ENCODE peak calls at places on chromosome 13, in four cellular contexts. One of them, this sample, is unnamed.

GRCh38 chr13:27943951-27944350 is 24.2 kb downstream of the PDX1 start:
- DNase-seq in MCF 10A: no peak
- DNase-seq in NCI-H1092: no peak
- DNase-seq in stimulated activated CD8-positive, alpha-beta memory T cell treated with anti-CD3 and anti-CD28 coated beads, Interleukin-15, amount 100 ng/mL, for 1 hour: no peak
- DNase-seq in this sample: no peak

GRCh38 chr13:102817907-102818306 is 19.0 kb downstream of the BIVM start:
- DNase-seq in NCI-H1092: no peak
- DNase-seq in MCF 10A: no peak
- DNase-seq in stimulated activated CD8-positive, alpha-beta memory T cell treated with anti-CD3 and anti-CD28 coated beads, Interleukin-15, amount 100 ng/mL, for 1 hour: no peak
- DNase-seq in this sample: no peak

GRCh38 chr13:73591861-73592260 is 533.1 kb downstream of the KLF5 start:
- DNase-seq in stimulated activated CD8-positive, alpha-beta memory T cell treated with anti-CD3 and anti-CD28 coated beads, Interleukin-15, amount 100 ng/mL, for 1 hour: no peak
- DNase-seq in MCF 10A: no peak
- DNase-seq in NCI-H1092: no peak
- DNase-seq in this sample: no peak

GRCh38 chr13:33244210-33244906 is 41.2 kb downstream of the STARD13 start:
- DNase-seq in MCF 10A: no peak
- DNase-seq in stimulated activated CD8-positive, alpha-beta memory T cell treated with anti-CD3 and anti-CD28 coated beads, Interleukin-15, amount 100 ng/mL, for 1 hour: no peak
- DNase-seq in NCI-H1092: no peak
- DNase-seq in this sample: no peak

GRCh38 chr13:28659611-28659970 is 661 bp downstream of the POMP start:
- DNase-seq in NCI-H1092: no peak
- DNase-seq in stimulated activated CD8-positive, alpha-beta memory T cell treated with anti-CD3 and anti-CD28 coated beads, Interleukin-15, amount 100 ng/mL, for 1 hour: no peak
- DNase-seq in MCF 10A: peak; percentile 40
- DNase-seq in this sample: peak; percentile 36

GRCh38 chr13:70249332-70250064 is 141.2 kb upstream of the KLHL1 start:
- DNase-seq in stimulated activated CD8-positive, alpha-beta memory T cell treated with anti-CD3 and anti-CD28 coated beads, Interleukin-15, amount 100 ng/mL, for 1 hour: no peak
- DNase-seq in MCF 10A: peak; percentile 65
- DNase-seq in NCI-H1092: no peak
- DNase-seq in this sample: peak; percentile 33

GRCh38 chr13:110227416-110227815 is 79.5 kb downstream of the COL4A1 start:
- DNase-seq in stimulated activated CD8-positive, alpha-beta memory T cell treated with anti-CD3 and anti-CD28 coated beads, Interleukin-15, amount 100 ng/mL, for 1 hour: no peak
- DNase-seq in NCI-H1092: no peak
- DNase-seq in MCF 10A: no peak
- DNase-seq in this sample: no peak

GRCh38 chr13:30520571-30520970 is 54.8 kb upstream of the HMGB1 start:
- DNase-seq in NCI-H1092: no peak
- DNase-seq in MCF 10A: peak; percentile 6
- DNase-seq in stimulated activated CD8-positive, alpha-beta memory T cell treated with anti-CD3 and anti-CD28 coated beads, Interleukin-15, amount 100 ng/mL, for 1 hour: no peak
- DNase-seq in this sample: peak; percentile 5

GRCh38 chr13:97275265-97275664 is 53.1 kb downstream of the MBNL2 start:
- DNase-seq in NCI-H1092: no peak
- DNase-seq in stimulated activated CD8-positive, alpha-beta memory T cell treated with anti-CD3 and anti-CD28 coated beads, Interleukin-15, amount 100 ng/mL, for 1 hour: no peak
- DNase-seq in MCF 10A: peak; percentile 95
- DNase-seq in this sample: peak; percentile 61

GRCh38 chr13:29428992-29429315 is 166.5 kb downstream of the SLC7A1 start:
- DNase-seq in MCF 10A: no peak
- DNase-seq in NCI-H1092: no peak
- DNase-seq in stimulated activated CD8-positive, alpha-beta memory T cell treated with anti-CD3 and anti-CD28 coated beads, Interleukin-15, amount 100 ng/mL, for 1 hour: no peak
- DNase-seq in this sample: no peak

GRCh38 chr13:104477256-104477655 is 1411.0 kb upstream of the SLC10A2 start:
- DNase-seq in MCF 10A: no peak
- DNase-seq in NCI-H1092: no peak
- DNase-seq in stimulated activated CD8-positive, alpha-beta memory T cell treated with anti-CD3 and anti-CD28 coated beads, Interleukin-15, amount 100 ng/mL, for 1 hour: no peak
- DNase-seq in this sample: no peak

GRCh38 chr13:110116072-110116487 is 190.9 kb downstream of the COL4A1 start:
- DNase-seq in NCI-H1092: no peak
- DNase-seq in stimulated activated CD8-positive, alpha-beta memory T cell treated with anti-CD3 and anti-CD28 coated beads, Interleukin-15, amount 100 ng/mL, for 1 hour: no peak
- DNase-seq in MCF 10A: no peak
- DNase-seq in this sample: peak; percentile 74

GRCh38 chr13:91714726-91715334 is 316.4 kb downstream of the GPC5 start:
- DNase-seq in NCI-H1092: no peak
- DNase-seq in MCF 10A: no peak
- DNase-seq in stimulated activated CD8-positive, alpha-beta memory T cell treated with anti-CD3 and anti-CD28 coated beads, Interleukin-15, amount 100 ng/mL, for 1 hour: no peak
- DNase-seq in this sample: no peak

GRCh38 chr13:85562282-85562681 is 236.9 kb downstream of the SLITRK6 start:
- DNase-seq in stimulated activated CD8-positive, alpha-beta memory T cell treated with anti-CD3 and anti-CD28 coated beads, Interleukin-15, amount 100 ng/mL, for 1 hour: no peak
- DNase-seq in NCI-H1092: no peak
- DNase-seq in MCF 10A: no peak
- DNase-seq in this sample: no peak

GRCh38 chr13:111204438-111205177 is 89.5 kb downstream of the ARHGEF7 start:
- DNase-seq in MCF 10A: peak; percentile 76
- DNase-seq in NCI-H1092: no peak
- DNase-seq in stimulated activated CD8-positive, alpha-beta memory T cell treated with anti-CD3 and anti-CD28 coated beads, Interleukin-15, amount 100 ng/mL, for 1 hour: no peak
- DNase-seq in this sample: peak; percentile 68

GRCh38 chr13:23899555-23899954 is 2.3 kb upstream of the C1QTNF9B start:
- DNase-seq in NCI-H1092: no peak
- DNase-seq in MCF 10A: peak; percentile 52
- DNase-seq in stimulated activated CD8-positive, alpha-beta memory T cell treated with anti-CD3 and anti-CD28 coated beads, Interleukin-15, amount 100 ng/mL, for 1 hour: no peak
- DNase-seq in this sample: peak; percentile 32

GRCh38 chr13:25652764-25653163 is 281.0 kb downstream of the ATP8A2 start:
- DNase-seq in stimulated activated CD8-positive, alpha-beta memory T cell treated with anti-CD3 and anti-CD28 coated beads, Interleukin-15, amount 100 ng/mL, for 1 hour: no peak
- DNase-seq in MCF 10A: peak; percentile 42
- DNase-seq in NCI-H1092: no peak
- DNase-seq in this sample: no peak

This sample was measured in RWPE1.